ENCODE peak calls at places on chromosomes 7 and 10, in seven cellular contexts. One of them, this sample, is unnamed. For H3K4me1, the result is how much of the 10 kb centered on the place peaks cover.

GRCh38 chr7:22193361-22194016 is 163.5 kb downstream of the RAPGEF5 start:
- DNase-seq in adrenal gland: peak
- DNase-seq in heart right ventricle: no peak
- DNase-seq in GM23338: peak
- DNase-seq in fibroblast of lung: peak
- DNase-seq in body of pancreas: peak
- DNase-seq in right atrium auricular region: no peak
- DNase-seq in this sample: no peak

GRCh38 chr10:59606551-59606961 is 103.1 kb downstream of the SLC16A9 start:
- DNase-seq in adrenal gland: peak
- DNase-seq in heart right ventricle: no peak
- DNase-seq in GM23338: no peak
- DNase-seq in fibroblast of lung: peak
- DNase-seq in body of pancreas: no peak
- DNase-seq in right atrium auricular region: no peak
- DNase-seq in this sample: no peak

GRCh38 chr7:110960811-110961210 is 130.1 kb upstream of the LRRN3 start:
- DNase-seq in adrenal gland: no peak
- DNase-seq in heart right ventricle: no peak
- DNase-seq in GM23338: no peak
- DNase-seq in fibroblast of lung: peak
- DNase-seq in body of pancreas: no peak
- DNase-seq in right atrium auricular region: no peak
- DNase-seq in this sample: no peak

GRCh38 chr7:77887567-77887966 is 89.0 kb downstream of the PHTF2 start:
- DNase-seq in adrenal gland: no peak
- DNase-seq in heart right ventricle: no peak
- DNase-seq in GM23338: no peak
- DNase-seq in fibroblast of lung: peak
- DNase-seq in body of pancreas: no peak
- DNase-seq in right atrium auricular region: no peak
- DNase-seq in this sample: no peak

GRCh38 chr7:127692200-127692599 is 40.2 kb downstream of the SND1 start:
- DNase-seq in adrenal gland: no peak
- DNase-seq in heart right ventricle: no peak
- DNase-seq in GM23338: no peak
- DNase-seq in fibroblast of lung: no peak
- DNase-seq in body of pancreas: no peak
- DNase-seq in right atrium auricular region: no peak
- DNase-seq in this sample: no peak

GRCh38 chr7:35630573-35630972 is 64.4 kb downstream of the HERPUD2 start:
- DNase-seq in adrenal gland: no peak
- DNase-seq in heart right ventricle: no peak
- DNase-seq in GM23338: no peak
- DNase-seq in fibroblast of lung: peak
- DNase-seq in body of pancreas: no peak
- DNase-seq in right atrium auricular region: no peak
- DNase-seq in this sample: no peak

GRCh38 chr10:63614371-63614891 is 93.2 kb downstream of the REEP3 start:
- DNase-seq in adrenal gland: no peak
- DNase-seq in heart right ventricle: no peak
- DNase-seq in GM23338: no peak
- DNase-seq in fibroblast of lung: peak
- DNase-seq in body of pancreas: no peak
- DNase-seq in right atrium auricular region: no peak
- DNase-seq in this sample: no peak

GRCh38 chr10:81696609-81697388 is 178.2 kb upstream of the NRG3 start:
- DNase-seq in adrenal gland: no peak
- DNase-seq in heart right ventricle: no peak
- DNase-seq in GM23338: peak
- DNase-seq in fibroblast of lung: no peak
- DNase-seq in body of pancreas: no peak
- DNase-seq in right atrium auricular region: no peak
- DNase-seq in this sample: no peak

GRCh38 chr7:140060243-140060630 is 2.5 kb downstream of the PARP12 start:
- DNase-seq in adrenal gland: no peak
- DNase-seq in heart right ventricle: no peak
- DNase-seq in GM23338: no peak
- DNase-seq in fibroblast of lung: peak
- DNase-seq in body of pancreas: no peak
- DNase-seq in right atrium auricular region: no peak
- DNase-seq in this sample: no peak

DNA sequence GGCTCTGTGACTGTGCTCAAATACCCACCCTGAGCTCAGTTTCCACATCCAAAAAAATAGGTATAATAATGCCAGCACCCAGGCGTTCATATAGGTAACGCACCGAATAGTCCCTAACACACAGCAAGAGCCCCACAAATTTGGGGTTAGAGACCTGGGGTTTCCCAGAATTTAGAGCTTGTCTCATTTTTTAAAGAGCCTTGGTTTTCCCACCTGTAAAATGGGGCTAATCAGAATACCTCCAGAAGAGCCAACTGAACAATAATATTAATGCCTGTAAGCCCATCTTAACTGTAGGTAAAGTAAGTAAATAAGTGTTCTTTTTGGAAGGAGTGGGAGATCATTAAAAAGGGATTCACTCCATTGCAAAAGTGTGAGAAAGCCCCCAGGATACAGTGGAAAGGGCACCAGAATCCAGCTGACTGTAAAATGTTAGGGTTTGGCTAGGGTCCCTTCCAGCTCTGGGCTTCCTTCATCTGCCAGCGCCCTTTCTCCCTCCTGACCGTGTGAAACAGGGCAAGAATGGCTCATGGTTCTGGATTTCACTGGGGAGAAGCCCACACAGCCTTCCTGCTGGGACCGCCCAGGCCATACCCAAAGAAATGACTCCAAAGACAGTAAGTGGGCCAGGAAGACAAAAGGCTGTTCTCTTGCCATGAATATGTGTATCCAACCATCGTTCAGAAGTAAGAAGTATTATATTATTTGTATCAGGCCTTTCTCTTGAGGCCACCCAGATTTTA is 2.1 kb downstream of the MTURN start:
- DNase-seq in adrenal gland: no peak
- DNase-seq in heart right ventricle: no peak
- DNase-seq in GM23338: no peak
- DNase-seq in fibroblast of lung: no peak
- DNase-seq in body of pancreas: no peak
- DNase-seq in right atrium auricular region: no peak
- DNase-seq in this sample: no peak
- H3K4me3 ChIP-seq in adrenal gland: no peak
- H3K4me3 ChIP-seq in heart right ventricle: no peak
- H3K4me3 ChIP-seq in GM23338: peak
- H3K4me3 ChIP-seq in fibroblast of lung: no peak
- H3K4me3 ChIP-seq in body of pancreas: no peak
- H3K4me3 ChIP-seq in right atrium auricular region: peak
- H3K4me3 ChIP-seq in this sample: peak

DNA sequence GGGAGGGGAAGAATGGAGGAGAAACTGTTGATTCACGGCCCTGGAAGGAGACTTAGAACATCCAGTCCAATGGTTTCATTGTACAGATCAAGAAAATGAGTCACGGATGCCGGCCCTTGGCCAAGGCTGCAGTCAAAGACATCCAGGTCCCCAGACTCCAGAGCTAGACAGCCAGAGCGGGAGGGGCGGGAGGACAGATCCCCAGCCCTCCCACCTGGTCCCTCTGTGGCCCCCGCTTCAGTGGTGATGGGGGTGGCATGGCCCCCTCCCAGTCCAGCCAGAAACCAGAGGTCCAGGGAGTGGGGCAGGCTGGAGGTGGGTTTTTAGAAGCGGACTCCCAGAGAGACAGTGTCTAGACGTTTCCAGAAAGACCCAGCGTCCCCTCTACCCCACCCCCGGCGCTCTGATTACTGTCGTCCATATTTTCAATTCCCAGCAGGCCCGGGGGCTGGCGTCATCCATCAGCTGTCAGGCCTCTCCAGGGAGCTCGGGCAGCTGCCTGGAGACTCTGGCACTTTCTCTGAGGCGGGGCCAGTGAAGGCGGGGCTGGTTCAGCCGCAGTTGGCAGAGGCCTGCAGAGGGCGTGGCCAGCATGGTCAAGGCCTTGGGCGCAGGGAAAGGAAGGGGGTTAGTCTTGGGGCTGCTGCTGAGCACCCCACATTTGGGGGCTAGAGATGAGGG is 8.0 kb upstream of the HSPB1 start:
- DNase-seq in adrenal gland: peak
- DNase-seq in heart right ventricle: peak
- DNase-seq in GM23338: peak
- DNase-seq in fibroblast of lung: peak
- DNase-seq in body of pancreas: peak
- DNase-seq in right atrium auricular region: peak
- DNase-seq in this sample: peak
- TF ChIP-seq CTCF in adrenal gland: no peak
- TF ChIP-seq CTCF in heart right ventricle: no peak
- TF ChIP-seq CTCF in GM23338: no peak
- TF ChIP-seq CTCF in fibroblast of lung: no peak
- TF ChIP-seq CTCF in body of pancreas: no peak
- TF ChIP-seq CTCF in right atrium auricular region: no peak
- TF ChIP-seq CTCF in this sample: no peak

GRCh38 chr10:79197558-79197957 is 128.8 kb downstream of the ZMIZ1 start:
- DNase-seq in adrenal gland: no peak
- DNase-seq in heart right ventricle: no peak
- DNase-seq in GM23338: no peak
- DNase-seq in fibroblast of lung: no peak
- DNase-seq in body of pancreas: no peak
- DNase-seq in right atrium auricular region: no peak
- DNase-seq in this sample: no peak

GRCh38 chr10:79193694-79194382 is 125.1 kb downstream of the ZMIZ1 start:
- DNase-seq in adrenal gland: no peak
- DNase-seq in heart right ventricle: no peak
- DNase-seq in GM23338: no peak
- DNase-seq in fibroblast of lung: no peak
- DNase-seq in body of pancreas: no peak
- DNase-seq in right atrium auricular region: no peak
- DNase-seq in this sample: no peak

GRCh38 chr10:79195091-79195923 is 126.5 kb downstream of the ZMIZ1 start:
- DNase-seq in adrenal gland: peak
- DNase-seq in heart right ventricle: peak
- DNase-seq in GM23338: peak
- DNase-seq in fibroblast of lung: peak
- DNase-seq in body of pancreas: peak
- DNase-seq in right atrium auricular region: peak
- DNase-seq in this sample: peak

GRCh38 chr10:79200346-79200745 is 131.6 kb downstream of the ZMIZ1 start:
- DNase-seq in adrenal gland: no peak
- DNase-seq in heart right ventricle: no peak
- DNase-seq in GM23338: no peak
- DNase-seq in fibroblast of lung: no peak
- DNase-seq in body of pancreas: no peak
- DNase-seq in right atrium auricular region: no peak
- DNase-seq in this sample: no peak

GRCh38 chr10:79196470-79197461 is 128.0 kb downstream of the ZMIZ1 start:
- DNase-seq in adrenal gland: peak
- DNase-seq in heart right ventricle: peak
- DNase-seq in GM23338: peak
- DNase-seq in fibroblast of lung: peak
- DNase-seq in body of pancreas: peak
- DNase-seq in right atrium auricular region: peak
- DNase-seq in this sample: peak
- H3K4me1 ChIP-seq in adrenal gland: under half
- H3K4me1 ChIP-seq in heart right ventricle: under half
- H3K4me1 ChIP-seq in GM23338: under half
- H3K4me1 ChIP-seq in fibroblast of lung: under half
- H3K4me1 ChIP-seq in body of pancreas: under half
- H3K4me1 ChIP-seq in right atrium auricular region: half or more
- H3K4me1 ChIP-seq in this sample: under half

DNA sequence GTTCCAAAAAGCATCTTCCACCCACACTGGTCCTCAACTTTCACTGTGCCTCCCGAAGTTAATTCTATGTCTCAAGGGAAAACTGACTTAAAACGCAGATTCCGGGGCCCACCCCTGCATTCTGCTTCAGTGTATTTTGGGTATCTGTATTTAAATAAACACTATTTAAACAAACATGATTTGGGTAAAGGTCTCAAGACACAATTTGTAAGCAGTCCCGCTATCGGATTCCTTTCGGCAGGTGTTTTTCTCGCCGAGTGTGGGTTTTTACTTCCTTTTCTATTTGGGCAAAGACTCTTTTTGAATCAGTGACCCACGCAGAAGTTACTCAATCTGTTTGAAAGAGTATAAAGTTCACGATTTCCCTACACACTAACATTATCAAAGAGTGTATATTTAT is 1.2 kb downstream of the PDIA4 start:
- DNase-seq in adrenal gland: no peak
- DNase-seq in heart right ventricle: no peak
- DNase-seq in GM23338: no peak
- DNase-seq in fibroblast of lung: no peak
- DNase-seq in body of pancreas: peak
- DNase-seq in right atrium auricular region: no peak
- DNase-seq in this sample: no peak
- H3K4me3 ChIP-seq in adrenal gland: no peak
- H3K4me3 ChIP-seq in heart right ventricle: peak
- H3K4me3 ChIP-seq in GM23338: peak
- H3K4me3 ChIP-seq in fibroblast of lung: peak
- H3K4me3 ChIP-seq in body of pancreas: peak
- H3K4me3 ChIP-seq in right atrium auricular region: peak
- H3K4me3 ChIP-seq in this sample: peak

GRCh38 chr7:138460176-138460648 is at the start of gene TRIM24:
- DNase-seq in adrenal gland: no peak
- DNase-seq in heart right ventricle: peak
- DNase-seq in GM23338: no peak
- DNase-seq in fibroblast of lung: peak
- DNase-seq in body of pancreas: no peak
- DNase-seq in right atrium auricular region: no peak
- DNase-seq in this sample: peak

GRCh38 chr7:138458576-138459234 is 1.4 kb upstream of the TRIM24 start:
- DNase-seq in adrenal gland: no peak
- DNase-seq in heart right ventricle: no peak
- DNase-seq in GM23338: peak
- DNase-seq in fibroblast of lung: no peak
- DNase-seq in body of pancreas: no peak
- DNase-seq in right atrium auricular region: no peak
- DNase-seq in this sample: no peak

GRCh38 chr7:138460649-138461607 is 869 bp downstream of the TRIM24 start:
- DNase-seq in adrenal gland: peak
- DNase-seq in heart right ventricle: peak
- DNase-seq in GM23338: peak
- DNase-seq in fibroblast of lung: peak
- DNase-seq in body of pancreas: peak
- DNase-seq in right atrium auricular region: no peak
- DNase-seq in this sample: peak

GRCh38 chr7:138456220-138456619 is 3.8 kb upstream of the TRIM24 start:
- DNase-seq in adrenal gland: no peak
- DNase-seq in heart right ventricle: no peak
- DNase-seq in GM23338: no peak
- DNase-seq in fibroblast of lung: no peak
- DNase-seq in body of pancreas: no peak
- DNase-seq in right atrium auricular region: no peak
- DNase-seq in this sample: no peak

GRCh38 chr7:138459300-138460175 is 521 bp upstream of the TRIM24 start:
- DNase-seq in adrenal gland: peak
- DNase-seq in heart right ventricle: no peak
- DNase-seq in GM23338: peak
- DNase-seq in fibroblast of lung: no peak
- DNase-seq in body of pancreas: peak
- DNase-seq in right atrium auricular region: peak
- DNase-seq in this sample: peak
- TF ChIP-seq CTCF in adrenal gland: peak
- TF ChIP-seq CTCF in heart right ventricle: peak
- TF ChIP-seq CTCF in GM23338: no peak
- TF ChIP-seq CTCF in fibroblast of lung: peak
- TF ChIP-seq CTCF in body of pancreas: peak
- TF ChIP-seq CTCF in right atrium auricular region: peak
- TF ChIP-seq CTCF in this sample: peak

GRCh38 chr7:137998250-137998649 is 3.6 kb downstream of the CREB3L2 start:
- DNase-seq in adrenal gland: no peak
- DNase-seq in heart right ventricle: no peak
- DNase-seq in GM23338: no peak
- DNase-seq in fibroblast of lung: no peak
- DNase-seq in body of pancreas: no peak
- DNase-seq in right atrium auricular region: no peak
- DNase-seq in this sample: no peak
- H3K4me1 ChIP-seq in adrenal gland: half or more
- H3K4me1 ChIP-seq in heart right ventricle: half or more
- H3K4me1 ChIP-seq in GM23338: under half
- H3K4me1 ChIP-seq in fibroblast of lung: under half
- H3K4me1 ChIP-seq in body of pancreas: half or more
- H3K4me1 ChIP-seq in right atrium auricular region: half or more
- H3K4me1 ChIP-seq in this sample: under half